ENCODE peak calls at places on chromosomes 13 and 19, in eight cellular contexts. B is right lobe of liver; T is AML-193; K is LoVo; E is CD4-positive, alpha-beta T cell; M is HS-5; I is MCF 10A; D is NCI-H524. W is an unnamed sample.

GRCh38 chr19:21587117-21587461 is 81.7 kb downstream of the ZNF429 start:
- DNase-seq in B (peak; percentile 22), T (no peak), K (no peak), E (no peak), M (no peak), I (no peak), D (no peak), W (no peak)

GRCh38 chr13:98653471-98653985 is 76.6 kb upstream of the STK24 start:
- DNase-seq in B (peak; percentile 73), T (peak; percentile 59), K (peak; percentile 85), E (peak; percentile 65), M (no peak), I (peak; percentile 85), D (peak; percentile 84), W (peak; percentile 81)

GRCh38 chr13:74443623-74444022 is 309.4 kb upstream of the KLF12 start:
- DNase-seq in B (no peak), T (no peak), K (peak; percentile 19), E (no peak), M (peak; percentile 31), I (peak; percentile 78), D (no peak), W (no peak)

GRCh38 chr13:28314879-28315278 is 176.5 kb downstream of the PAN3 start:
- DNase-seq in B (no peak), T (no peak), K (no peak), E (no peak), M (no peak), I (no peak), D (no peak), W (no peak)

GRCh38 chr19:12567951-12568350 is 16.7 kb upstream of the ZNF564 start:
- DNase-seq in B (no peak), T (no peak), K (no peak), E (no peak), M (no peak), I (no peak), D (no peak), W (no peak)

GRCh38 chr19:39502640-39503417 is 4.1 kb downstream of the DLL3 start:
- DNase-seq in B (peak; percentile 61), T (no peak), K (peak; percentile 62), E (peak; percentile 73), M (no peak), I (peak; percentile 69), D (no peak), W (peak; percentile 77)

GRCh38 chr13:97243915-97244820 is 22.0 kb downstream of the MBNL2 start:
- DNase-seq in B (no peak), T (no peak), K (no peak), E (no peak), M (no peak), I (no peak), D (no peak), W (no peak)

GRCh38 chr13:34675626-34676025 is 266.4 kb upstream of the NBEA start:
- DNase-seq in B (no peak), T (no peak), K (no peak), E (no peak), M (no peak), I (no peak), D (no peak), W (no peak)

GRCh38 chr13:100493418-100493817 is 95.2 kb downstream of the GGACT start:
- DNase-seq in B (no peak), T (peak; percentile 90), K (no peak), E (no peak), M (no peak), I (no peak), D (no peak), W (no peak)

GRCh38 chr19:15304140-15304705 is 28.1 kb downstream of the BRD4 start:
- DNase-seq in B (no peak), T (no peak), K (no peak), E (no peak), M (no peak), I (no peak), D (no peak), W (no peak)

GRCh38 chr13:35346494-35346893 is 130.0 kb downstream of the MAB21L1 start:
- DNase-seq in B (no peak), T (no peak), K (no peak), E (no peak), M (no peak), I (no peak), D (no peak), W (no peak)

GRCh38 chr19:28292822-28293500 is 920.0 kb downstream of the UQCRFS1 start:
- DNase-seq in B (no peak), T (no peak), K (no peak), E (no peak), M (no peak), I (no peak), D (no peak), W (no peak)

GRCh38 chr13:110501188-110501587 is 60.3 kb downstream of the RAB20 start:
- DNase-seq in B (no peak), T (no peak), K (no peak), E (no peak), M (no peak), I (no peak), D (no peak), W (no peak)

GRCh38 chr13:27667946-27668345 is 46.3 kb downstream of the POLR1D start:
- DNase-seq in B (no peak), T (no peak), K (no peak), E (no peak), M (no peak), I (no peak), D (no peak), W (no peak)

GRCh38 chr13:76708138-76708537 is 178.1 kb downstream of the KCTD12 start:
- DNase-seq in B (no peak), T (no peak), K (no peak), E (no peak), M (no peak), I (no peak), D (no peak), W (no peak)

GRCh38 chr19:57437931-57438330 is 2.8 kb downstream of the ZNF749 start:
- DNase-seq in B (no peak), T (no peak), K (no peak), E (no peak), M (no peak), I (no peak), D (no peak), W (no peak)

GRCh38 chr13:39765801-39766463 is 110.5 kb downstream of the COG6 start:
- DNase-seq in B (peak; percentile 37), T (no peak), K (peak; percentile 29), E (no peak), M (no peak), I (peak; percentile 91), D (peak; percentile 99), W (peak; percentile 50)

GRCh38 chr13:114046447-114046846 is 72.6 kb upstream of the C13orf46 start:
- DNase-seq in B (no peak), T (no peak), K (no peak), E (no peak), M (no peak), I (no peak), D (no peak), W (no peak)

GRCh38 chr19:11288349-11288748 is 7.6 kb upstream of the TSPAN16 start:
- DNase-seq in B (no peak), T (peak; percentile 47), K (no peak), E (no peak), M (no peak), I (peak; percentile 35), D (no peak), W (no peak)

GRCh38 chr13:67204731-67205130 is 25.4 kb downstream of the PCDH9 start:
- DNase-seq in B (no peak), T (no peak), K (no peak), E (no peak), M (no peak), I (no peak), D (no peak), W (no peak)

GRCh38 chr19:38917516-38917915 is 5.5 kb upstream of the CCER2 start:
- DNase-seq in B (peak; percentile 16), T (no peak), K (no peak), E (no peak), M (no peak), I (no peak), D (no peak), W (no peak)

GRCh38 chr13:76953921-76954320 is 5.6 kb downstream of the ACOD1 start:
- DNase-seq in B (no peak), T (no peak), K (no peak), E (no peak), M (no peak), I (no peak), D (no peak), W (no peak)

GRCh38 chr19:17755977-17756670 is 4.8 kb downstream of the FCHO1 start:
- DNase-seq in B (no peak), T (no peak), K (no peak), E (no peak), M (no peak), I (no peak), D (peak; percentile 95), W (no peak)

GRCh38 chr13:101700598-101700997 is 248.1 kb downstream of the ITGBL1 start:
- DNase-seq in B (no peak), T (no peak), K (no peak), E (no peak), M (no peak), I (peak; percentile 72), D (no peak), W (no peak)

GRCh38 chr19:46239193-46239767 is 9.7 kb downstream of the IGFL1 start:
- DNase-seq in B (no peak), T (no peak), K (no peak), E (no peak), M (no peak), I (no peak), D (no peak), W (no peak)

GRCh38 chr13:45333973-45334922 is 6.7 kb downstream of the TPT1 start:
- DNase-seq in B (no peak), T (peak; percentile 87), K (no peak), E (no peak), M (no peak), I (no peak), D (no peak), W (no peak)

GRCh38 chr13:113863511-113864302 is at the start of gene GAS6:
- DNase-seq in B (peak; percentile 76), T (no peak), K (peak; percentile 43), E (no peak), M (no peak), I (peak; percentile 41), D (peak; percentile 24), W (peak; percentile 64)

W was measured in lower lobe of right lung.